ENCODE peak calls at places on chromosomes 7 and 10, in five cellular contexts. One of them, this sample, is unnamed.

GRCh38 chr10:99466632-99467031 is 36.2 kb upstream of the GOT1 start:
- DNase-seq in GM23248: no peak
- DNase-seq in colonic mucosa: no peak
- DNase-seq in pancreas: no peak
- DNase-seq in AG04450: no peak
- DNase-seq in this sample: no peak

GRCh38 chr7:121081327-121081936 is 92.9 kb downstream of the CPED1 start:
- DNase-seq in GM23248: peak; percentile 83
- DNase-seq in colonic mucosa: no peak
- DNase-seq in pancreas: no peak
- DNase-seq in AG04450: peak; percentile 62
- DNase-seq in this sample: no peak

GRCh38 chr7:97973206-97973658 is 16.8 kb downstream of the OCM2 start:
- DNase-seq in GM23248: no peak
- DNase-seq in colonic mucosa: no peak
- DNase-seq in pancreas: peak; percentile 90
- DNase-seq in AG04450: no peak
- DNase-seq in this sample: no peak

GRCh38 chr7:8773518-8773917 is 340.1 kb downstream of the NXPH1 start:
- DNase-seq in GM23248: no peak
- DNase-seq in colonic mucosa: no peak
- DNase-seq in pancreas: no peak
- DNase-seq in AG04450: no peak
- DNase-seq in this sample: no peak

GRCh38 chr10:119917777-119918176 is 25.2 kb downstream of the SEC23IP start:
- DNase-seq in GM23248: peak; percentile 42
- DNase-seq in colonic mucosa: no peak
- DNase-seq in pancreas: no peak
- DNase-seq in AG04450: no peak
- DNase-seq in this sample: no peak

GRCh38 chr7:123864438-123864837 is 19.5 kb downstream of the HYAL4 start:
- DNase-seq in GM23248: no peak
- DNase-seq in colonic mucosa: peak; percentile 71
- DNase-seq in pancreas: no peak
- DNase-seq in AG04450: no peak
- DNase-seq in this sample: no peak

GRCh38 chr7:144513332-144513731 is 109.8 kb upstream of the NOBOX start:
- DNase-seq in GM23248: no peak
- DNase-seq in colonic mucosa: no peak
- DNase-seq in pancreas: no peak
- DNase-seq in AG04450: no peak
- DNase-seq in this sample: no peak

GRCh38 chr10:114520453-114520852 is 116.2 kb upstream of the AFAP1L2 start:
- DNase-seq in GM23248: peak; percentile 84
- DNase-seq in colonic mucosa: no peak
- DNase-seq in pancreas: no peak
- DNase-seq in AG04450: no peak
- DNase-seq in this sample: no peak

GRCh38 chr7:77217474-77218185 is 18.0 kb upstream of the FGL2 start:
- DNase-seq in GM23248: peak; percentile 42
- DNase-seq in colonic mucosa: no peak
- DNase-seq in pancreas: no peak
- DNase-seq in AG04450: no peak
- DNase-seq in this sample: no peak

GRCh38 chr7:27688056-27688455 is 25.4 kb upstream of the HIBADH start:
- DNase-seq in GM23248: no peak
- DNase-seq in colonic mucosa: no peak
- DNase-seq in pancreas: no peak
- DNase-seq in AG04450: no peak
- DNase-seq in this sample: no peak

GRCh38 chr10:72688208-72688651 is 3.7 kb upstream of the MCU start:
- DNase-seq in GM23248: peak; percentile 87
- DNase-seq in colonic mucosa: peak; percentile 46
- DNase-seq in pancreas: no peak
- DNase-seq in AG04450: peak; percentile 66
- DNase-seq in this sample: peak; percentile 41

GRCh38 chr7:132666076-132666775 is 90.0 kb upstream of the PLXNA4 start:
- DNase-seq in GM23248: peak; percentile 43
- DNase-seq in colonic mucosa: no peak
- DNase-seq in pancreas: no peak
- DNase-seq in AG04450: no peak
- DNase-seq in this sample: no peak

GRCh38 chr10:10209152-10209551 is 808.5 kb upstream of the CELF2 start:
- DNase-seq in GM23248: peak; percentile 45
- DNase-seq in colonic mucosa: peak; percentile 18
- DNase-seq in pancreas: no peak
- DNase-seq in AG04450: peak; percentile 43
- DNase-seq in this sample: peak; percentile 32

GRCh38 chr7:8290645-8291308 is 28.8 kb upstream of the ICA1 start:
- DNase-seq in GM23248: no peak
- DNase-seq in colonic mucosa: peak; percentile 45
- DNase-seq in pancreas: peak; percentile 57
- DNase-seq in AG04450: no peak
- DNase-seq in this sample: no peak

GRCh38 chr10:124735491-124736286 is 8.5 kb downstream of the FAM53B start:
- DNase-seq in GM23248: no peak
- DNase-seq in colonic mucosa: no peak
- DNase-seq in pancreas: no peak
- DNase-seq in AG04450: no peak
- DNase-seq in this sample: peak; percentile 21

GRCh38 chr7:84913731-84914130 is 273.1 kb downstream of the SEMA3D start:
- DNase-seq in GM23248: peak; percentile 67
- DNase-seq in colonic mucosa: no peak
- DNase-seq in pancreas: no peak
- DNase-seq in AG04450: no peak
- DNase-seq in this sample: no peak

GRCh38 chr7:116511552-116512523 is 12.3 kb downstream of the CAV2 start:
- DNase-seq in GM23248: peak; percentile 49
- DNase-seq in colonic mucosa: peak; percentile 19
- DNase-seq in pancreas: no peak
- DNase-seq in AG04450: no peak
- DNase-seq in this sample: no peak

GRCh38 chr10:76119515-76119914 is 688.1 kb downstream of the LRMDA start:
- DNase-seq in GM23248: peak; percentile 89
- DNase-seq in colonic mucosa: no peak
- DNase-seq in pancreas: no peak
- DNase-seq in AG04450: no peak
- DNase-seq in this sample: no peak

GRCh38 chr7:79403879-79404278 is 49.6 kb downstream of the MAGI2 start:
- DNase-seq in GM23248: peak; percentile 7
- DNase-seq in colonic mucosa: no peak
- DNase-seq in pancreas: no peak
- DNase-seq in AG04450: no peak
- DNase-seq in this sample: no peak

GRCh38 chr10:132912225-132912684 is 30.1 kb downstream of the CFAP46 start:
- DNase-seq in GM23248: no peak
- DNase-seq in colonic mucosa: no peak
- DNase-seq in pancreas: no peak
- DNase-seq in AG04450: no peak
- DNase-seq in this sample: no peak

DNA sequence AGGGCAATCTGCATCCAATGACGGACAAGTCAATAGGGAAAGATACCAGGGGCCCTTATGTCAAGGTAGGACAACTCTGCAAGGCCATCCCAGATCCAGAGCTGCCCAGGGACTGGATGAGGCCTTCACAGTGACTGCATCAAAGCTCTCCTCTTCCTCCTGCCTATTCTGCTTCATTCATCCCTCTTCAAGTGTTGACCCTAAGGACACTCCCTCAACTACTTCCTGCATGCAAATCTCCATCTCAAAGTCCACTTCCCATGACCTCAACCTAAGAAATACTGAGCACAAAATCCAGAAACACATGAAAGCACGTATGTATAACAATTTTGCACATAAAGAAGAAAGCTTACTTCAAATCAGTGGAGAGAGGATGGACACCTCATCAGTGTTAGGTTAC is 182.3 kb downstream of the AVL9 start:
- DNase-seq in GM23248: no peak
- DNase-seq in colonic mucosa: no peak
- DNase-seq in pancreas: no peak
- DNase-seq in AG04450: no peak
- DNase-seq in this sample: no peak
- H3K27ac ChIP-seq in GM23248: no peak overlapping the region
- H3K27ac ChIP-seq in colonic mucosa: peak overlapping the region; percentile 37
- H3K27ac ChIP-seq in pancreas: no peak overlapping the region
- H3K27ac ChIP-seq in AG04450: no peak overlapping the region
- H3K27ac ChIP-seq in this sample: no peak overlapping the region

GRCh38 chr7:134089446-134089845 is 37.7 kb upstream of the LRGUK start:
- DNase-seq in GM23248: no peak
- DNase-seq in colonic mucosa: no peak
- DNase-seq in pancreas: no peak
- DNase-seq in AG04450: no peak
- DNase-seq in this sample: no peak
- H3K9me3 ChIP-seq in GM23248: no peaks in the 10 kb centered on the region
- H3K9me3 ChIP-seq in colonic mucosa: no peaks in the 10 kb centered on the region
- H3K9me3 ChIP-seq in pancreas: no peaks in the 10 kb centered on the region
- H3K9me3 ChIP-seq in AG04450: peaks cover 4% of the 10 kb centered on the region
- H3K9me3 ChIP-seq in this sample: no peaks in the 10 kb centered on the region

GRCh38 chr7:30924624-30925023 is 13.0 kb downstream of the AQP1 start:
- DNase-seq in GM23248: no peak
- DNase-seq in colonic mucosa: no peak
- DNase-seq in pancreas: no peak
- DNase-seq in AG04450: no peak
- DNase-seq in this sample: peak; percentile 26

GRCh38 chr7:30925117-30925516 is 13.5 kb downstream of the AQP1 start:
- DNase-seq in GM23248: no peak
- DNase-seq in colonic mucosa: peak; percentile 14
- DNase-seq in pancreas: peak; percentile 1
- DNase-seq in AG04450: no peak
- DNase-seq in this sample: no peak

GRCh38 chr7:30926323-30926722 is 14.7 kb downstream of the AQP1 start:
- DNase-seq in GM23248: no peak
- DNase-seq in colonic mucosa: peak; percentile 15
- DNase-seq in pancreas: peak; percentile 2
- DNase-seq in AG04450: no peak
- DNase-seq in this sample: peak; percentile 25

GRCh38 chr7:30927040-30927439 is 15.4 kb downstream of the AQP1 start:
- DNase-seq in GM23248: no peak
- DNase-seq in colonic mucosa: no peak
- DNase-seq in pancreas: no peak
- DNase-seq in AG04450: no peak
- DNase-seq in this sample: peak; percentile 22

DNA sequence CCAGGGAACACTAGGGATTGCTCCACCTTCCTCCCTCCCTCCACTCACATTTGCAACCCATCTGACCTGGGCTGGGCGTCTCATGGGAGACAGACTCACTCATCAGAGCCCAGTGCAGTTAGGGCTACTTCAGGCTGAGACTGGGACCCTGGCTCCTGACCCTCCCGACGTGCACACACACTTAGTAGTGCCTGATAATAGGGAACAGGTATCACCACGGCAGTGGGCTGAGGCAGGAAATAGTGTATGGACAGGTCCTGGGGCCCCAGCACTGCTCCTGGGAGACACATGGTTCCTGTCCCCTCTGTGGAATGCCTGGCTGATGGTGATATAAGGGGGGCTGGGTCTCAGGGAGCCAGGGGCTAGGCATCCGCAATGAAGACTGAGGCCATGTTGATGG is 14.3 kb downstream of the AQP1 start:
- DNase-seq in GM23248: no peak
- DNase-seq in colonic mucosa: no peak
- DNase-seq in pancreas: peak; percentile 2
- DNase-seq in AG04450: no peak
- DNase-seq in this sample: peak; percentile 28
- H3K4me3 ChIP-seq in GM23248: no peak overlapping the region
- H3K4me3 ChIP-seq in colonic mucosa: no peak overlapping the region
- H3K4me3 ChIP-seq in pancreas: no peak overlapping the region
- H3K4me3 ChIP-seq in AG04450: no peak overlapping the region
- H3K4me3 ChIP-seq in this sample: no peak overlapping the region

DNA sequence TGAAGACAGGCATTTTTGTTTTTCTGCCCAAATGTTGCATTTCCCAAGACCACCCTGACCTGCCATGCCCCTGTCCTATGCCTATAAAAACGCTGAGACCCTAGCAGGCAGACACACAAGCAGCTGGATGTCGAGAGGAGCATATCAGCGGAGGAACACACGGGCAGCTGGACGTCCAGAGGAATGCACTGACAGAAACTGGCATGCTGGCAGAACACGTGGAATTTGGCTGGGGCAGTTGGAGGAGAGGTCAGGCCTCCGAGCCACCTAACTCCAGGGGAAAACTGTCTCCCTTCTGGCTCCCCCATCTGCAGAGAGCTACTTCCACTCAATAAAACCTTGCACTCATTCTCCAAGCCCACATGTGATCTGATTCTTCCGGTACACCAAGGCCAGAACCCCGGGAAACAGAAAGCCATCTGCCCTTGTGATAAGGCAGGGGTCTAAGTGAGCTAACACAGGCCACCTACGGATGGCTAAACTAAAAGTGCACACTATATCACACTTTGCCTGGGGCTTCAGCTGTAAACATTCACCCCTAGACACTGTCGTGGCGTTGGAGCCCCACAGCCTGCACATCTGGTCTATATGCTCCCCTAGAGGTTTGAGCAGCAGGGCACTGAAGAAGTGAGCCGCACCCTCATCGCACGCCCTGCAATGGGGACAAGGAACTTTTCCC is 10.0 kb upstream of the CDHR3 start:
- DNase-seq in GM23248: no peak
- DNase-seq in colonic mucosa: no peak
- DNase-seq in pancreas: no peak
- DNase-seq in AG04450: no peak
- DNase-seq in this sample: no peak
- H3K27ac ChIP-seq in GM23248: no peak overlapping the region
- H3K27ac ChIP-seq in colonic mucosa: no peak overlapping the region
- H3K27ac ChIP-seq in pancreas: no peak overlapping the region
- H3K27ac ChIP-seq in AG04450: no peak overlapping the region
- H3K27ac ChIP-seq in this sample: no peak overlapping the region

GRCh38 chr7:136618788-136619187 is 249.7 kb upstream of the CHRM2 start:
- DNase-seq in GM23248: no peak
- DNase-seq in colonic mucosa: no peak
- DNase-seq in pancreas: no peak
- DNase-seq in AG04450: no peak
- DNase-seq in this sample: no peak

GRCh38 chr7:136617176-136617575 is 251.3 kb upstream of the CHRM2 start:
- DNase-seq in GM23248: peak; percentile 64
- DNase-seq in colonic mucosa: no peak
- DNase-seq in pancreas: no peak
- DNase-seq in AG04450: no peak
- DNase-seq in this sample: no peak
- H3K9me3 ChIP-seq in GM23248: no peaks in the 10 kb centered on the region
- H3K9me3 ChIP-seq in colonic mucosa: no peaks in the 10 kb centered on the region
- H3K9me3 ChIP-seq in pancreas: no peaks in the 10 kb centered on the region
- H3K9me3 ChIP-seq in AG04450: no peaks in the 10 kb centered on the region
- H3K9me3 ChIP-seq in this sample: no peaks in the 10 kb centered on the region

DNA sequence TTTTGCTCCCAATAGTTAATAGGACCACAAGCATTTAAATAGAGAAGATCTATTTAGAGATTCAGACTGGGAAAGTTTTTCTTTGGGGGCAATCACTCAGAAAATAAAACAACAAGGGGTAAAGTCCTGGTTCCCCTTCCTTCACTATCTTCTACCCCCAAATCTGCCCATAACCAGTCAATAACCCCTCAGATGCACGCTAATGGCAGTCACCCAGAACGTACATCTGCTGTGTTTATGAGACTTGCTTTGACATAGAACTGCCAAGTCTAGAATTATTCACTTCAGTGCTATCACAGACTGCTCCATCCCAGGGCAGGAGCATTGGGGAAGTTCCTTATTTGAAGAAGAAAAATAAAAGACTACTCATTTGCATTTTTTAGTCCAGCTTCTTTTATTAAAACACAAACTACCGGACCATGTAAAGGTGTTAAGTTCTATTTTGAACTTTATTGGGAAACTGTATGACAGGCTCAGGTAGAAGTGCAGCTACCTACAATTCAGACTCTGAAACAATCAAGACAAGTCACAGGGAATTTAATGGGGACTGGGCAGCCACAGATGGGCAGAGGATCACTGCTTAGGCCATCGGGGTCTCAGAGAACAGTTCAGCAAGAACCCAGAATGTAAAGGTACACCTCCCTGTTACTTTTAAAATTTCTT is 38.4 kb downstream of the ANK3 start:
- DNase-seq in GM23248: no peak
- DNase-seq in colonic mucosa: no peak
- DNase-seq in pancreas: no peak
- DNase-seq in AG04450: no peak
- DNase-seq in this sample: no peak
- H3K4me3 ChIP-seq in GM23248: no peak overlapping the region
- H3K4me3 ChIP-seq in colonic mucosa: no peak overlapping the region
- H3K4me3 ChIP-seq in pancreas: no peak overlapping the region
- H3K4me3 ChIP-seq in AG04450: no peak overlapping the region
- H3K4me3 ChIP-seq in this sample: no peak overlapping the region